ENCODE peak calls at places on chromosomes 1 and 21, in four cellular contexts. T is Caco-2, X is tibial nerve, J is SK-N-SH. C is an unnamed sample.
A peak's percentile ranks its signal among the peaks of the same experiment; 100 is the strongest.

GRCh38 chr1:56709995-56710394 is 64.9 kb downstream of the PRKAA2 start:
- DNase-seq in X (no peak), T (no peak), J (no peak), C (no peak)

GRCh38 chr1:51907079-51907702 is 28.7 kb upstream of the NRDC start:
- DNase-seq in J (no peak), X (no peak), T (no peak), C (no peak)

GRCh38 chr1:226953175-226953800 is 13.2 kb downstream of the COQ8A start:
- DNase-seq in J (no peak), X (no peak), T (no peak), C (no peak)

GRCh38 chr1:200520740-200521139 is 99.8 kb downstream of the KIF14 start:
- DNase-seq in J (no peak), T (no peak), X (no peak), C (no peak)

GRCh38 chr21:33205476-33205875 is 24.3 kb upstream of the IFNAR2 start:
- DNase-seq in T (no peak), X (no peak), J (no peak), C (no peak)

GRCh38 chr1:20521960-20522861 is 14.3 kb upstream of the MUL1 start:
- DNase-seq in J (peak; percentile 69), X (peak; percentile 96), T (peak; percentile 84), C (peak; percentile 87)

GRCh38 chr1:178023181-178023618 is 53.3 kb upstream of the SEC16B start:
- DNase-seq in X (no peak), J (no peak), T (peak; percentile 54), C (no peak)

GRCh38 chr1:151060241-151061011 is at the start of gene MLLT11:
- DNase-seq in X (peak; percentile 36), J (peak; percentile 86), T (no peak), C (peak; percentile 88)

GRCh38 chr1:59128239-59128736 is 168.6 kb upstream of the FGGY start:
- DNase-seq in T (no peak), X (no peak), J (no peak), C (no peak)

GRCh38 chr1:8879348-8880067 is 1.0 kb upstream of the ENO1 start:
- DNase-seq in X (peak; percentile 54), T (no peak), J (no peak), C (no peak)

GRCh38 chr1:156490401-156491032 is 10.1 kb downstream of the MEF2D start:
- DNase-seq in J (peak; percentile 46), X (no peak), T (no peak), C (peak; percentile 81)

GRCh38 chr21:43758132-43758619 is 17.9 kb downstream of the CSTB start:
- DNase-seq in J (no peak), X (peak; percentile 67), T (no peak), C (peak; percentile 50)

GRCh38 chr1:230568008-230568407 is 74.3 kb upstream of the COG2 start:
- DNase-seq in X (no peak), T (peak; percentile 38), J (no peak), C (no peak)

GRCh38 chr21:40829791-40830190 is 17.2 kb downstream of the DSCAM start:
- DNase-seq in T (no peak), X (no peak), J (no peak), C (no peak)

GRCh38 chr1:11787251-11787803 is 18.4 kb downstream of the MTHFR start:
- DNase-seq in J (no peak), X (peak; percentile 64), T (peak; percentile 81), C (no peak)

GRCh38 chr1:40646385-40646784 is 19.1 kb downstream of the RIMS3 start:
- DNase-seq in T (no peak), J (no peak), X (no peak), C (no peak)

GRCh38 chr1:182615468-182616129 is 11.4 kb upstream of the RGS16 start:
- DNase-seq in J (peak; percentile 38), T (no peak), X (peak; percentile 61), C (no peak)

GRCh38 chr1:156539824-156540223 is 32.5 kb downstream of the IQGAP3 start:
- DNase-seq in J (no peak), T (no peak), X (no peak), C (no peak)

GRCh38 chr1:12450090-12450764 is 167.8 kb downstream of the DHRS3 start:
- DNase-seq in J (no peak), X (no peak), T (no peak), C (no peak)

GRCh38 chr1:51998007-51998406 is 7.5 kb upstream of the RAB3B start:
- DNase-seq in J (peak; percentile 24), X (no peak), T (no peak), C (no peak)

GRCh38 chr1:74502432-74502831 is 10.0 kb downstream of the LRRC53 start:
- DNase-seq in J (no peak), X (no peak), T (peak; percentile 22), C (no peak)

GRCh38 chr1:31577515-31578191 is 1.3 kb downstream of the TINAGL1 start:
- DNase-seq in J (no peak), T (peak; percentile 47), X (no peak), C (no peak)

GRCh38 chr1:234840843-234841242 is 230.9 kb upstream of the IRF2BP2 start:
- DNase-seq in J (no peak), X (no peak), T (no peak), C (no peak)

GRCh38 chr1:230268371-230269170 is 157.6 kb downstream of the PGBD5 start:
- DNase-seq in T (peak; percentile 67), J (peak; percentile 90), X (no peak), C (no peak)

GRCh38 chr1:15214507-15214906 is 32.5 kb upstream of the FHAD1 start:
- DNase-seq in X (peak; percentile 64), J (no peak), T (no peak), C (no peak)

GRCh38 chr1:117026361-117026760 is 24.8 kb downstream of the CD101 start:
- DNase-seq in J (no peak), T (no peak), X (no peak), C (no peak)

GRCh38 chr1:226664413-226665101 is 74.5 kb downstream of the ITPKB start:
- DNase-seq in T (no peak), J (no peak), X (peak; percentile 71), C (no peak)

GRCh38 chr1:198598796-198599321 is 40.0 kb upstream of the PTPRC start:
- DNase-seq in J (no peak), T (no peak), X (no peak), C (no peak)

GRCh38 chr1:62906428-62906886 is 122.5 kb downstream of the ATG4C start:
- DNase-seq in X (no peak), J (peak; percentile 10), T (no peak), C (no peak)

GRCh38 chr1:220783453-220783852 is 3.3 kb upstream of the MTARC1 start:
- DNase-seq in X (no peak), J (no peak), T (no peak), C (no peak)

GRCh38 chr21:42395302-42395701 is 550 bp downstream of the TMPRSS3 start:
- DNase-seq in X (no peak), T (no peak), J (no peak), C (no peak)

GRCh38 chr1:62285440-62285839 is 33.8 kb downstream of the KANK4 start:
- DNase-seq in J (no peak), X (no peak), T (no peak), C (no peak)

GRCh38 chr1:46220808-46221207 is 17.7 kb downstream of the LURAP1 start:
- DNase-seq in X (no peak), J (no peak), T (no peak), C (no peak)

GRCh38 chr1:116365353-116365780 is 7.7 kb upstream of the ATP1A1 start:
- DNase-seq in X (no peak), J (peak; percentile 78), T (no peak), C (no peak)

DNA sequence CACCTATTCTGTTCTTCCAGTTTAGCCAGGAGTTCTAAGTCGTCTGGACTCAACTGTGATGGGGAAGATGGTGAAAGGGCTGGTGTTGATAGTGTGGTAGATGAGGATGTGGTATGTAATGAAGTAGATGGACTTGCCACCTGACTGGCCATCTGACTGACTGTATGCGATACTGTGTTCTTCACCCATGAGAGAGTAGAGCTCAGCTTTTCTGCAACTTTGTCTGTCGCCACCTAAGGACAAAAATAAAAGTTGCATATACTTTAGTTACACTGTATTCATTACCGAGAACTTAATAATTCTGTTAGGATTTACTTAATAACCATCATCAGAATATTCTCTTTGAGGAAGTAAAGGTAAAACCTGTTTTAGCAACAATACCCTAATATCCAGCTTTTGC is 48.5 kb downstream of the EVI5 start:
- DNase-seq in J (no peak), T (peak; percentile 13), X (no peak), C (no peak)
- TF ChIP-seq CTCF in J (peak; percentile 39), T (no peak), X (no peak), C (no peak)

GRCh38 chr1:240457203-240457602 is 154.8 kb downstream of the GREM2 start:
- DNase-seq in X (no peak), T (no peak), J (no peak), C (no peak)

DNA sequence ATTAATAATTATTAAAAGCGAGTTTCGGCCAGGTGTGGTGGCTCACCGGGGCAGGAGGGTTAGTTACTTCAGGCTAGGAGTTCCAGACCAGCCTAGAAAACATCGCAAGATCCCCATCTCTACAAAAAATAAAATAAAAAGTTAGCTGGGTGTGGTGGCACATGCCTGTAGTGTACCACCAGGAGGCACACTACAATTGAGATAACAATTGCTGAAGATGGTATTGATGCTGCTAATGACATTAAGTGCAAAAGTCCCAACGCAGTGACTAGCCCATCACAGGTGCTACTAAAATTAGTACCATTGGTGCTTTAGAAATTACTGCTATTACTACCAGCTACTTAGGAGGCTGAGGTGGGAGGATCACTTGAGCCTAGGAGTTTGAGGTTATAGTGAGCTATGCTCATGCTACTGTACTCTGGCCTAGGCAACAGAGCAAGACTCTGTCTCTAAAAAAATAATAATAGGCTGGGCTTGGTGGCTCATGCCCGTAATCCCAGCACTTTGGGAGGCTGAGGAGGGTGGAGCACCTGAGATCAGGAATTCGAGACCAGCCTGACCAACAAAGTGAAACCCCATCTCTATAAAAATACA is 156.6 kb downstream of the GREM2 start:
- DNase-seq in T (peak; percentile 29), X (no peak), J (peak; percentile 11), C (no peak)
- TF ChIP-seq CTCF in T (peak; percentile 27), X (no peak), J (peak; percentile 67), C (peak; percentile 63)

GRCh38 chr1:63915121-63915520 is 141.3 kb downstream of the ROR1 start:
- DNase-seq in T (no peak), J (peak; percentile 32), X (no peak), C (no peak)

GRCh38 chr1:63916485-63917360 is 142.9 kb downstream of the ROR1 start:
- DNase-seq in T (no peak), X (no peak), J (no peak), C (no peak)

GRCh38 chr1:63920154-63921117 is 146.6 kb downstream of the ROR1 start:
- DNase-seq in T (peak; percentile 55), X (no peak), J (no peak), C (no peak)

GRCh38 chr1:63918395-63918945 is 144.7 kb downstream of the ROR1 start:
- DNase-seq in X (no peak), J (no peak), T (no peak), C (no peak)

GRCh38 chr1:63917571-63918394 is 144.0 kb downstream of the ROR1 start:
- DNase-seq in J (no peak), X (no peak), T (no peak), C (peak; percentile 28)
- TF ChIP-seq CTCF in J (peak; percentile 40), X (no peak), T (no peak), C (no peak)

GRCh38 chr1:36479505-36480051 is 3.1 kb downstream of the CSF3R start:
- DNase-seq in J (no peak), X (no peak), T (no peak), C (no peak)

GRCh38 chr1:36475341-36475740 is 7.4 kb downstream of the CSF3R start:
- DNase-seq in T (no peak), X (no peak), J (peak; percentile 83), C (peak; percentile 50)

GRCh38 chr1:36472656-36473055 is 8.5 kb upstream of the MRPS15 start:
- DNase-seq in T (no peak), J (no peak), X (no peak), C (no peak)

GRCh38 chr1:36476945-36477344 is 5.8 kb downstream of the CSF3R start:
- DNase-seq in T (no peak), J (no peak), X (no peak), C (no peak)

GRCh38 chr1:36475910-36476604 is 6.7 kb downstream of the CSF3R start:
- DNase-seq in J (peak; percentile 62), T (no peak), X (no peak), C (peak; percentile 35)
- TF ChIP-seq CTCF in J (no peak), T (no peak), X (no peak), C (no peak)

C was measured in glutamatergic neuron.